ENCODE peak calls at places on chromosomes 16 and 17, in six cellular contexts. One of them, this sample, is unnamed.
A peak's percentile ranks its signal among the peaks of the same experiment; 100 is the strongest.

GRCh38 chr16:82016268-82016667 is 5.0 kb upstream of the SDR42E1 start:
- DNase-seq in WTC11: no peak
- DNase-seq in NCI-H1105: no peak
- DNase-seq in activated T-helper 2 cell treated with anti-CD3 and anti-CD28 coated beads, Interferon-gamma antibody, Interleukin-2, Interleukin-4, amounts not matched to agents 10 μg/mL and 5 μg/mL and 100 μg/mL, durations not matched to agents 14 hours and 24 hours and 36 hours: no peak
- DNase-seq in Kasumi-1: peak; percentile 31
- DNase-seq in colonic mucosa: peak; percentile 54
- DNase-seq in this sample: peak; percentile 57

GRCh38 chr17:33494156-33494555 is 201.1 kb upstream of the ASIC2 start:
- DNase-seq in WTC11: no peak
- DNase-seq in NCI-H1105: no peak
- DNase-seq in activated T-helper 2 cell treated with anti-CD3 and anti-CD28 coated beads, Interferon-gamma antibody, Interleukin-2, Interleukin-4, amounts not matched to agents 10 μg/mL and 5 μg/mL and 100 μg/mL, durations not matched to agents 14 hours and 24 hours and 36 hours: no peak
- DNase-seq in Kasumi-1: no peak
- DNase-seq in colonic mucosa: no peak
- DNase-seq in this sample: no peak

GRCh38 chr17:40821536-40821935 is 878 bp downstream of the KRT10 start:
- DNase-seq in WTC11: no peak
- DNase-seq in NCI-H1105: no peak
- DNase-seq in activated T-helper 2 cell treated with anti-CD3 and anti-CD28 coated beads, Interferon-gamma antibody, Interleukin-2, Interleukin-4, amounts not matched to agents 10 μg/mL and 5 μg/mL and 100 μg/mL, durations not matched to agents 14 hours and 24 hours and 36 hours: no peak
- DNase-seq in Kasumi-1: no peak
- DNase-seq in colonic mucosa: no peak
- DNase-seq in this sample: peak; percentile 75

GRCh38 chr16:13995194-13995593 is 75.2 kb downstream of the ERCC4 start:
- DNase-seq in WTC11: no peak
- DNase-seq in NCI-H1105: no peak
- DNase-seq in activated T-helper 2 cell treated with anti-CD3 and anti-CD28 coated beads, Interferon-gamma antibody, Interleukin-2, Interleukin-4, amounts not matched to agents 10 μg/mL and 5 μg/mL and 100 μg/mL, durations not matched to agents 14 hours and 24 hours and 36 hours: no peak
- DNase-seq in Kasumi-1: no peak
- DNase-seq in colonic mucosa: no peak
- DNase-seq in this sample: no peak

GRCh38 chr16:65776639-65777183 is 589.8 kb upstream of the CDH5 start:
- DNase-seq in WTC11: no peak
- DNase-seq in NCI-H1105: no peak
- DNase-seq in activated T-helper 2 cell treated with anti-CD3 and anti-CD28 coated beads, Interferon-gamma antibody, Interleukin-2, Interleukin-4, amounts not matched to agents 10 μg/mL and 5 μg/mL and 100 μg/mL, durations not matched to agents 14 hours and 24 hours and 36 hours: no peak
- DNase-seq in Kasumi-1: no peak
- DNase-seq in colonic mucosa: no peak
- DNase-seq in this sample: no peak

GRCh38 chr16:79009911-79010310 is 590.6 kb downstream of the MAF start:
- DNase-seq in WTC11: no peak
- DNase-seq in NCI-H1105: no peak
- DNase-seq in activated T-helper 2 cell treated with anti-CD3 and anti-CD28 coated beads, Interferon-gamma antibody, Interleukin-2, Interleukin-4, amounts not matched to agents 10 μg/mL and 5 μg/mL and 100 μg/mL, durations not matched to agents 14 hours and 24 hours and 36 hours: no peak
- DNase-seq in Kasumi-1: no peak
- DNase-seq in colonic mucosa: no peak
- DNase-seq in this sample: no peak

GRCh38 chr16:86384263-86384649 is 126.1 kb upstream of the FOXF1 start:
- DNase-seq in WTC11: no peak
- DNase-seq in NCI-H1105: no peak
- DNase-seq in activated T-helper 2 cell treated with anti-CD3 and anti-CD28 coated beads, Interferon-gamma antibody, Interleukin-2, Interleukin-4, amounts not matched to agents 10 μg/mL and 5 μg/mL and 100 μg/mL, durations not matched to agents 14 hours and 24 hours and 36 hours: no peak
- DNase-seq in Kasumi-1: no peak
- DNase-seq in colonic mucosa: no peak
- DNase-seq in this sample: no peak

GRCh38 chr16:50050802-50051201 is 15.0 kb upstream of the HEATR3 start:
- DNase-seq in WTC11: no peak
- DNase-seq in NCI-H1105: no peak
- DNase-seq in activated T-helper 2 cell treated with anti-CD3 and anti-CD28 coated beads, Interferon-gamma antibody, Interleukin-2, Interleukin-4, amounts not matched to agents 10 μg/mL and 5 μg/mL and 100 μg/mL, durations not matched to agents 14 hours and 24 hours and 36 hours: no peak
- DNase-seq in Kasumi-1: no peak
- DNase-seq in colonic mucosa: no peak
- DNase-seq in this sample: peak; percentile 19

GRCh38 chr16:13150181-13150885 is 248.9 kb downstream of the SHISA9 start:
- DNase-seq in WTC11: no peak
- DNase-seq in NCI-H1105: no peak
- DNase-seq in activated T-helper 2 cell treated with anti-CD3 and anti-CD28 coated beads, Interferon-gamma antibody, Interleukin-2, Interleukin-4, amounts not matched to agents 10 μg/mL and 5 μg/mL and 100 μg/mL, durations not matched to agents 14 hours and 24 hours and 36 hours: no peak
- DNase-seq in Kasumi-1: no peak
- DNase-seq in colonic mucosa: no peak
- DNase-seq in this sample: no peak

GRCh38 chr16:29820730-29821662 is 734 bp downstream of the MVP start:
- DNase-seq in WTC11: no peak
- DNase-seq in NCI-H1105: no peak
- DNase-seq in activated T-helper 2 cell treated with anti-CD3 and anti-CD28 coated beads, Interferon-gamma antibody, Interleukin-2, Interleukin-4, amounts not matched to agents 10 μg/mL and 5 μg/mL and 100 μg/mL, durations not matched to agents 14 hours and 24 hours and 36 hours: no peak
- DNase-seq in Kasumi-1: no peak
- DNase-seq in colonic mucosa: peak; percentile 94
- DNase-seq in this sample: peak; percentile 47

GRCh38 chr17:31413871-31414589 is 22.6 kb downstream of the RAB11FIP4 start:
- DNase-seq in WTC11: no peak
- DNase-seq in NCI-H1105: no peak
- DNase-seq in activated T-helper 2 cell treated with anti-CD3 and anti-CD28 coated beads, Interferon-gamma antibody, Interleukin-2, Interleukin-4, amounts not matched to agents 10 μg/mL and 5 μg/mL and 100 μg/mL, durations not matched to agents 14 hours and 24 hours and 36 hours: no peak
- DNase-seq in Kasumi-1: no peak
- DNase-seq in colonic mucosa: no peak
- DNase-seq in this sample: peak; percentile 75

GRCh38 chr17:72489273-72489641 is 368.4 kb downstream of the SOX9 start:
- DNase-seq in WTC11: no peak
- DNase-seq in NCI-H1105: no peak
- DNase-seq in activated T-helper 2 cell treated with anti-CD3 and anti-CD28 coated beads, Interferon-gamma antibody, Interleukin-2, Interleukin-4, amounts not matched to agents 10 μg/mL and 5 μg/mL and 100 μg/mL, durations not matched to agents 14 hours and 24 hours and 36 hours: no peak
- DNase-seq in Kasumi-1: no peak
- DNase-seq in colonic mucosa: no peak
- DNase-seq in this sample: no peak

GRCh38 chr17:12403881-12404398 is 261.8 kb upstream of the MYOCD start:
- DNase-seq in WTC11: no peak
- DNase-seq in NCI-H1105: no peak
- DNase-seq in activated T-helper 2 cell treated with anti-CD3 and anti-CD28 coated beads, Interferon-gamma antibody, Interleukin-2, Interleukin-4, amounts not matched to agents 10 μg/mL and 5 μg/mL and 100 μg/mL, durations not matched to agents 14 hours and 24 hours and 36 hours: no peak
- DNase-seq in Kasumi-1: no peak
- DNase-seq in colonic mucosa: no peak
- DNase-seq in this sample: no peak

GRCh38 chr17:1156864-1157263 is 22.9 kb downstream of the ABR start:
- DNase-seq in WTC11: no peak
- DNase-seq in NCI-H1105: no peak
- DNase-seq in activated T-helper 2 cell treated with anti-CD3 and anti-CD28 coated beads, Interferon-gamma antibody, Interleukin-2, Interleukin-4, amounts not matched to agents 10 μg/mL and 5 μg/mL and 100 μg/mL, durations not matched to agents 14 hours and 24 hours and 36 hours: no peak
- DNase-seq in Kasumi-1: no peak
- DNase-seq in colonic mucosa: no peak
- DNase-seq in this sample: no peak

GRCh38 chr16:50154369-50154947 is 1.4 kb downstream of the TENT4B start:
- DNase-seq in WTC11: no peak
- DNase-seq in NCI-H1105: peak; percentile 6
- DNase-seq in activated T-helper 2 cell treated with anti-CD3 and anti-CD28 coated beads, Interferon-gamma antibody, Interleukin-2, Interleukin-4, amounts not matched to agents 10 μg/mL and 5 μg/mL and 100 μg/mL, durations not matched to agents 14 hours and 24 hours and 36 hours: no peak
- DNase-seq in Kasumi-1: no peak
- DNase-seq in colonic mucosa: no peak
- DNase-seq in this sample: peak; percentile 30

GRCh38 chr17:78953356-78954350 is 26.1 kb downstream of the LGALS3BP start:
- DNase-seq in WTC11: no peak
- DNase-seq in NCI-H1105: no peak
- DNase-seq in activated T-helper 2 cell treated with anti-CD3 and anti-CD28 coated beads, Interferon-gamma antibody, Interleukin-2, Interleukin-4, amounts not matched to agents 10 μg/mL and 5 μg/mL and 100 μg/mL, durations not matched to agents 14 hours and 24 hours and 36 hours: no peak
- DNase-seq in Kasumi-1: no peak
- DNase-seq in colonic mucosa: no peak
- DNase-seq in this sample: no peak

GRCh38 chr17:73643012-73643845 is 1.0 kb downstream of the SDK2 start:
- DNase-seq in WTC11: peak; percentile 47
- DNase-seq in NCI-H1105: peak; percentile 35
- DNase-seq in activated T-helper 2 cell treated with anti-CD3 and anti-CD28 coated beads, Interferon-gamma antibody, Interleukin-2, Interleukin-4, amounts not matched to agents 10 μg/mL and 5 μg/mL and 100 μg/mL, durations not matched to agents 14 hours and 24 hours and 36 hours: no peak
- DNase-seq in Kasumi-1: peak; percentile 20
- DNase-seq in colonic mucosa: peak; percentile 47
- DNase-seq in this sample: no peak

GRCh38 chr16:85595812-85596495 is 17.2 kb upstream of the GSE1 start:
- DNase-seq in WTC11: no peak
- DNase-seq in NCI-H1105: no peak
- DNase-seq in activated T-helper 2 cell treated with anti-CD3 and anti-CD28 coated beads, Interferon-gamma antibody, Interleukin-2, Interleukin-4, amounts not matched to agents 10 μg/mL and 5 μg/mL and 100 μg/mL, durations not matched to agents 14 hours and 24 hours and 36 hours: no peak
- DNase-seq in Kasumi-1: no peak
- DNase-seq in colonic mucosa: no peak
- DNase-seq in this sample: no peak

GRCh38 chr16:53664724-53665345 is 38.8 kb downstream of the RPGRIP1L start:
- DNase-seq in WTC11: no peak
- DNase-seq in NCI-H1105: no peak
- DNase-seq in activated T-helper 2 cell treated with anti-CD3 and anti-CD28 coated beads, Interferon-gamma antibody, Interleukin-2, Interleukin-4, amounts not matched to agents 10 μg/mL and 5 μg/mL and 100 μg/mL, durations not matched to agents 14 hours and 24 hours and 36 hours: no peak
- DNase-seq in Kasumi-1: no peak
- DNase-seq in colonic mucosa: no peak
- DNase-seq in this sample: peak; percentile 96

GRCh38 chr16:55662641-55663040 is 6.9 kb downstream of the SLC6A2 start:
- DNase-seq in WTC11: no peak
- DNase-seq in NCI-H1105: no peak
- DNase-seq in activated T-helper 2 cell treated with anti-CD3 and anti-CD28 coated beads, Interferon-gamma antibody, Interleukin-2, Interleukin-4, amounts not matched to agents 10 μg/mL and 5 μg/mL and 100 μg/mL, durations not matched to agents 14 hours and 24 hours and 36 hours: no peak
- DNase-seq in Kasumi-1: no peak
- DNase-seq in colonic mucosa: no peak
- DNase-seq in this sample: no peak

GRCh38 chr17:49696233-49696761 is 11.5 kb downstream of the SLC35B1 start:
- DNase-seq in WTC11: no peak
- DNase-seq in NCI-H1105: no peak
- DNase-seq in activated T-helper 2 cell treated with anti-CD3 and anti-CD28 coated beads, Interferon-gamma antibody, Interleukin-2, Interleukin-4, amounts not matched to agents 10 μg/mL and 5 μg/mL and 100 μg/mL, durations not matched to agents 14 hours and 24 hours and 36 hours: peak; percentile 53
- DNase-seq in Kasumi-1: peak; percentile 71
- DNase-seq in colonic mucosa: no peak
- DNase-seq in this sample: no peak

GRCh38 chr17:79789943-79790804 is 6.7 kb downstream of the CBX8 start:
- DNase-seq in WTC11: peak; percentile 72
- DNase-seq in NCI-H1105: peak; percentile 33
- DNase-seq in activated T-helper 2 cell treated with anti-CD3 and anti-CD28 coated beads, Interferon-gamma antibody, Interleukin-2, Interleukin-4, amounts not matched to agents 10 μg/mL and 5 μg/mL and 100 μg/mL, durations not matched to agents 14 hours and 24 hours and 36 hours: no peak
- DNase-seq in Kasumi-1: peak; percentile 27
- DNase-seq in colonic mucosa: no peak
- DNase-seq in this sample: peak; percentile 50

GRCh38 chr17:14321476-14321949 is 20.6 kb downstream of the HS3ST3B1 start:
- DNase-seq in WTC11: no peak
- DNase-seq in NCI-H1105: peak; percentile 45
- DNase-seq in activated T-helper 2 cell treated with anti-CD3 and anti-CD28 coated beads, Interferon-gamma antibody, Interleukin-2, Interleukin-4, amounts not matched to agents 10 μg/mL and 5 μg/mL and 100 μg/mL, durations not matched to agents 14 hours and 24 hours and 36 hours: no peak
- DNase-seq in Kasumi-1: no peak
- DNase-seq in colonic mucosa: no peak
- DNase-seq in this sample: no peak

GRCh38 chr16:68445458-68445857 is 2.9 kb downstream of the SMPD3 start:
- DNase-seq in WTC11: peak; percentile 82
- DNase-seq in NCI-H1105: peak; percentile 59
- DNase-seq in activated T-helper 2 cell treated with anti-CD3 and anti-CD28 coated beads, Interferon-gamma antibody, Interleukin-2, Interleukin-4, amounts not matched to agents 10 μg/mL and 5 μg/mL and 100 μg/mL, durations not matched to agents 14 hours and 24 hours and 36 hours: peak; percentile 53
- DNase-seq in Kasumi-1: peak; percentile 84
- DNase-seq in colonic mucosa: peak; percentile 81
- DNase-seq in this sample: peak; percentile 64

GRCh38 chr16:26196806-26197205 is 505.0 kb downstream of the HS3ST4 start:
- DNase-seq in WTC11: no peak
- DNase-seq in NCI-H1105: no peak
- DNase-seq in activated T-helper 2 cell treated with anti-CD3 and anti-CD28 coated beads, Interferon-gamma antibody, Interleukin-2, Interleukin-4, amounts not matched to agents 10 μg/mL and 5 μg/mL and 100 μg/mL, durations not matched to agents 14 hours and 24 hours and 36 hours: no peak
- DNase-seq in Kasumi-1: no peak
- DNase-seq in colonic mucosa: no peak
- DNase-seq in this sample: no peak

This sample was measured in EH.